ENCODE peak calls at places on chromosome 19, in eight cellular contexts. T is HTR-8/SVneo; Z is HEK293T; B is vagina; Y is stimulated activated CD8-positive, alpha-beta memory T cell treated with anti-CD3 and anti-CD28 coated beads, Interleukin-15, amount 100 ng/mL, for 24 hours; F is cardiac fibroblast; I is anterior cingulate cortex; K is BJ. J is an unnamed sample.

GRCh38 chr19:50695251-50696064 is 24.1 kb downstream of the SHANK1 start:
- DNase-seq in T (no peak), Z (peak), B (no peak), Y (no peak), F (no peak), I (peak), K (no peak), J (no peak)

GRCh38 chr19:34128558-34129250 is 43.6 kb upstream of the LSM14A start:
- DNase-seq in T (no peak), Z (no peak), B (no peak), Y (no peak), F (no peak), I (no peak), K (no peak), J (no peak)

GRCh38 chr19:4971424-4971793 is 2.5 kb downstream of the KDM4B start:
- DNase-seq in T (no peak), Z (no peak), B (no peak), Y (no peak), F (peak), I (no peak), K (no peak), J (no peak)

GRCh38 chr19:32337176-32337808 is 8.1 kb upstream of the ZNF507 start:
- DNase-seq in T (no peak), Z (no peak), B (no peak), Y (no peak), F (peak), I (no peak), K (no peak), J (no peak)

GRCh38 chr19:34577531-34578101 is 96.1 kb downstream of the WTIP start:
- DNase-seq in T (no peak), Z (no peak), B (peak), Y (no peak), F (no peak), I (no peak), K (no peak), J (no peak)

GRCh38 chr19:12872941-12873890 is 8.0 kb downstream of the DNASE2 start:
- DNase-seq in T (no peak), Z (peak), B (no peak), Y (no peak), F (peak), I (no peak), K (peak), J (peak)

GRCh38 chr19:54462072-54462712 is 1.4 kb downstream of the LENG9 start:
- DNase-seq in T (no peak), Z (no peak), B (no peak), Y (no peak), F (no peak), I (no peak), K (no peak), J (no peak)

GRCh38 chr19:3510727-3511126 is 4.6 kb downstream of the FZR1 start:
- DNase-seq in T (no peak), Z (no peak), B (no peak), Y (no peak), F (no peak), I (no peak), K (no peak), J (no peak)

GRCh38 chr19:2003901-2004300 is 11.6 kb downstream of the BTBD2 start:
- DNase-seq in T (no peak), Z (no peak), B (no peak), Y (no peak), F (no peak), I (no peak), K (no peak), J (no peak)

GRCh38 chr19:41415154-41415571 is 12.0 kb downstream of the B3GNT8 start:
- DNase-seq in T (no peak), Z (no peak), B (no peak), Y (no peak), F (no peak), I (no peak), K (no peak), J (no peak)

GRCh38 chr19:38543807-38544568 is 73.8 kb downstream of the MAP4K1 start:
- DNase-seq in T (peak), Z (peak), B (no peak), Y (no peak), F (peak), I (peak), K (peak), J (no peak)

GRCh38 chr19:30479231-30479630 is 107.0 kb downstream of the ZNF536 start:
- DNase-seq in T (no peak), Z (no peak), B (no peak), Y (no peak), F (no peak), I (no peak), K (no peak), J (no peak)

GRCh38 chr19:23294141-23294540 is 43.9 kb upstream of the ZNF724 start:
- DNase-seq in T (no peak), Z (no peak), B (no peak), Y (no peak), F (no peak), I (no peak), K (no peak), J (no peak)

GRCh38 chr19:30170081-30170480 is 202.1 kb upstream of the ZNF536 start:
- DNase-seq in T (no peak), Z (no peak), B (no peak), Y (no peak), F (no peak), I (no peak), K (no peak), J (no peak)

GRCh38 chr19:50514346-50515167 is 844 bp upstream of the ASPDH start:
- DNase-seq in T (no peak), Z (no peak), B (no peak), Y (no peak), F (no peak), I (peak), K (no peak), J (no peak)